ENCODE peak calls at places on chromosomes 13 and 19, in eight cellular contexts. P is AG04450; T is foreskin fibroblast; U is dorsolateral prefrontal cortex; D is transverse colon; C is brain microvascular endothelial cell; M is adrenal gland; O is effector memory CD4-positive, alpha-beta T cell. N is an unnamed sample.
A peak's percentile ranks its signal among the peaks of the same experiment; 100 is the strongest.

GRCh38 chr19:39136225-39136940 is 10.8 kb downstream of the PAK4 start:
- DNase-seq in U (no peak), O (no peak), M (peak; percentile 35), D (peak; percentile 87), C (no peak), P (no peak), T (no peak), N (no peak)

GRCh38 chr13:98307744-98308524 is 130.9 kb upstream of the RNF113B start:
- DNase-seq in C (no peak), O (no peak), P (no peak), M (peak; percentile 45), T (peak; percentile 47), U (no peak), D (no peak), N (no peak)

GRCh38 chr19:37990362-37990761 is 83.4 kb downstream of the SIPA1L3 start:
- DNase-seq in P (no peak), O (no peak), U (no peak), D (no peak), M (no peak), T (no peak), C (no peak), N (no peak)

GRCh38 chr19:2026770-2027169 is 11.3 kb upstream of the BTBD2 start:
- DNase-seq in M (no peak), P (no peak), U (no peak), C (no peak), O (no peak), T (no peak), D (peak; percentile 40), N (no peak)

GRCh38 chr13:110233181-110233641 is 73.7 kb downstream of the COL4A1 start:
- DNase-seq in D (no peak), C (peak; percentile 87), P (peak; percentile 67), M (peak; percentile 34), T (peak; percentile 94), O (no peak), U (no peak), N (peak; percentile 85)

GRCh38 chr19:8580710-8581281 is 3.6 kb upstream of the MYO1F start:
- DNase-seq in P (no peak), D (peak; percentile 85), O (peak; percentile 83), M (peak; percentile 84), C (peak; percentile 66), U (peak; percentile 55), T (peak; percentile 76), N (peak; percentile 88)

GRCh38 chr13:113724780-113725315 is 34.2 kb upstream of the TMEM255B start:
- DNase-seq in U (peak; percentile 85), P (no peak), M (peak; percentile 72), T (peak; percentile 79), C (peak; percentile 38), O (peak; percentile 84), D (peak; percentile 73), N (no peak)

GRCh38 chr13:99432637-99433542 is 68.4 kb upstream of the TM9SF2 start:
- DNase-seq in O (peak; percentile 85), D (peak; percentile 62), T (peak; percentile 86), U (peak; percentile 55), P (no peak), C (peak; percentile 84), M (peak; percentile 82), N (no peak)

GRCh38 chr19:6417713-6418561 is 6.7 kb downstream of the KHSRP start:
- DNase-seq in U (no peak), T (peak; percentile 55), O (no peak), P (no peak), D (no peak), C (no peak), M (peak; percentile 77), N (no peak)

GRCh38 chr19:38213911-38214625 is 10.0 kb downstream of the DPF1 start:
- DNase-seq in M (no peak), T (peak; percentile 44), U (peak; percentile 74), C (peak; percentile 69), O (no peak), D (no peak), P (no peak), N (no peak)

GRCh38 chr13:112113851-112114250 is 46.9 kb downstream of the SOX1 start:
- DNase-seq in U (no peak), P (no peak), T (no peak), C (no peak), O (no peak), M (no peak), D (no peak), N (no peak)

GRCh38 chr19:50333737-50334617 is 4.8 kb upstream of the KCNC3 start:
- DNase-seq in U (peak; percentile 79), O (peak; percentile 75), M (peak; percentile 65), P (peak; percentile 7), C (no peak), D (peak; percentile 84), T (peak; percentile 79), N (no peak)

GRCh38 chr13:76474356-76474755 is 411.8 kb downstream of the KCTD12 start:
- DNase-seq in M (no peak), T (peak; percentile 53), C (no peak), P (no peak), O (no peak), U (no peak), D (no peak), N (no peak)

GRCh38 chr13:99980201-99981114 is 1.1 kb upstream of the ZIC2 start:
- DNase-seq in D (peak; percentile 69), P (no peak), U (no peak), O (peak; percentile 30), T (peak; percentile 82), C (peak; percentile 70), M (peak; percentile 56), N (no peak)

GRCh38 chr13:113146750-113147149 is 11.7 kb upstream of the PROZ start:
- DNase-seq in O (no peak), T (no peak), C (no peak), M (no peak), U (peak; percentile 30), P (no peak), D (no peak), N (peak; percentile 49)

GRCh38 chr13:24130134-24130792 is 30.3 kb upstream of the SPATA13 start:
- DNase-seq in T (no peak), M (no peak), O (no peak), D (no peak), U (no peak), C (no peak), P (no peak), N (no peak)

GRCh38 chr19:19527674-19528625 is 761 bp upstream of the YJEFN3 start:
- DNase-seq in C (no peak), M (no peak), D (no peak), U (no peak), O (no peak), T (no peak), P (no peak), N (no peak)

GRCh38 chr13:47087841-47088240 is 191.0 kb upstream of the HTR2A start:
- DNase-seq in P (peak; percentile 20), D (no peak), O (no peak), T (peak; percentile 68), C (peak; percentile 63), U (no peak), M (no peak), N (no peak)

GRCh38 chr13:47094734-47095434 is 198.0 kb upstream of the HTR2A start:
- DNase-seq in D (no peak), T (no peak), C (no peak), P (no peak), U (no peak), M (no peak), O (no peak), N (no peak)

DNA sequence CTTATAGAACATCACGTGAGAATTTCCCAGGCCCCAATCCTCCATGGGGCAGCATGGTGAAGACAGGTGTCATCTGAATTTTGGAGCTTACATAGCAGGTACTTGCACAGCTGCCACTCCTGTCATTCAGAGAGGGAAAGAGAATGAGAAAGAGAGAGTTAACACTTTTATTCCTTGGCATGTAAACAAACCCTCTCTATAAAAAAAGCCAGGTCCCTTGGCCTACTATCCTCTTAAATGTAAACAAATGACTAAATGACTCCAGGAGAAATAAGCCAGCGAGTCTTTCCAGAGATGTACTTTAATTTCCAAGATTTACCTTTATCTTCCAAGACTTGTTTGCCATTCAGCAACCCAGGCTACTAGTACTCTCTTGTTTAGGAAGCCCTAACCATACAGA is 195.3 kb upstream of the HTR2A start:
- DNase-seq in C (no peak), T (no peak), M (no peak), D (no peak), P (no peak), U (no peak), O (no peak), N (no peak)
- H3K4me3 ChIP-seq in C (no peak overlapping the region), T (no peak overlapping the region), M (no peak overlapping the region), D (no peak overlapping the region), P (no peak overlapping the region), U (no peak overlapping the region), O (no peak overlapping the region), N (no peak overlapping the region)

DNA sequence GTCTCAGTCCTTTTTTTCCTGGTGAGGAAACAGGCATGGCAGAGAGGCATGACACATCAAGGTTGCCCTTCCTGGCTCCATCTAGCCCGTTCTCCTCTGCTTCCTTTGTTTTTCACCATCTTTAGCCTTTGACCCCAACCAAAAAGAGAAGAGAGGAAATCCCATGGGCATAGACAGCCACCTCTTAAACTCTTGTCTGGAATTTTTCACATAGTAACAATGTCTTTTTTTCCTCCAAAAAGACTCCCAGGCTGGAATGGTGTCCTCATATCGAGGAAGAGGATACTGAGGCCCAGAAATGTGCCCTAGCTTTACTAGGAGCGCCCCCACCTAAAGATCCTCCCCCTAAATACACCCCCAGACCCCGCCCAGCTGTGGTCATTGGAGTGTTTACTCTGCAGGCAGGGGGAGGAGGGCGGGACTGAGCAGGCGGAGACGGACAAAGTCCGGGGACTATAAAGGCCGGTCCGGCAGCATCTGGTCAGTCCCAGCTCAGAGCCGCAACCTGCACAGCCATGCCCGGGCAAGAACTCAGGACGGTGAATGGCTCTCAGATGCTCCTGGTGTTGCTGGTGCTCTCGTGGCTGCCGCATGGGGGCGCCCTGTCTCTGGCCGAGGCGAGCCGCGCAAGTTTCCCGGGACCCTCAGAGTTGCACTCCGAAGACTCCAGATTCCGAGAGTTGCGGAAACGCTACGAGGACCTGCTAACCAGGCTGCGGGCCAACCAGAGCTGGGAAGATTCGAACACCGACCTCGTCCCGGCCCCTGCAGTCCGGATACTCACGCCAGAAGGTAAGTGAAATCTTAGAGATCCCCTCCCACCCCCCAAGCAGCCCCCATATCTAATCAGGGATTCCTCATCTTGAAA is at the start of gene GDF15:
- DNase-seq in T (peak; percentile 98), D (peak; percentile 96), C (peak; percentile 91), M (peak; percentile 61), U (no peak), P (peak; percentile 77), O (no peak), N (no peak)
- H3K4me3 ChIP-seq in T (peak within 1 kb of the TSS; percentile 65), D (peak within 1 kb of the TSS; percentile 32), C (peak within 1 kb of the TSS; percentile 78), M (no peak within 1 kb of the TSS), U (no peak within 1 kb of the TSS), P (peak within 1 kb of the TSS; percentile 77), O (no peak within 1 kb of the TSS), N (peak within 1 kb of the TSS; percentile 28)

DNA sequence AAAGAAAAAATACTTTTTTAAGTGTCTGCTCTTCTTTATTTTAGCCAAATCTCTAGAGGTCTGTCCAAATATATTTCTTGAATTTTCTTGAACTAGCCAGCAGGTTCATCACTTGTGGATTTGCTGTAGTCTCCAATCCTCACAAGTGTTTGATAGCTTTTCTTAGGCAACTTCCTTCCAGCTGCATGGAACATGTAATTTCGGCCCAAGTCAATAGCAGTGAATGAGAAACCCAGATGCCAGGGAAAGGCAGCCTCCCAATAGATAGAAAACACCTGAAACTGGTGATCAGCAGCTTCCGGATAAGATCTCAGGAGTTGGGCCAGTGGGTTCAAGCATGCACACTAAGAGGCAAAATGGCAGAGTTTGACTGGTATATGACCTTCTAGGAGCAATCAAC is 15.5 kb upstream of the RNASEH2B start:
- DNase-seq in M (no peak), O (no peak), P (no peak), D (no peak), U (no peak), C (no peak), T (no peak), N (no peak)
- H3K4me3 ChIP-seq in M (no peak overlapping the region), O (no peak overlapping the region), P (no peak overlapping the region), D (no peak overlapping the region), U (no peak overlapping the region), C (no peak overlapping the region), T (no peak overlapping the region), N (no peak overlapping the region)

GRCh38 chr13:36332986-36333385 is 13.2 kb downstream of the SPART start:
- DNase-seq in M (no peak), U (no peak), C (no peak), P (no peak), D (no peak), O (no peak), T (peak; percentile 67), N (no peak)
- H3K4me3 ChIP-seq in M (no peak overlapping the region), U (no peak overlapping the region), C (no peak overlapping the region), P (no peak overlapping the region), D (no peak overlapping the region), O (no peak overlapping the region), T (no peak overlapping the region), N (no peak overlapping the region)